ENCODE peak calls at places on chromosomes 16 and 17, in four cellular contexts. R is tibial artery; G is activated CD8-positive, alpha-beta T cell treated with anti-CD3 and anti-CD28 coated beads for 36 hours; A is HFFc6. F is an unnamed sample.

GRCh38 chr16:62225675-62226074 is 189.4 kb upstream of the CDH8 start:
- DNase-seq in R (no peak), G (peak; percentile 68), A (no peak), F (peak; percentile 4)

GRCh38 chr16:68626557-68626956 is 18.6 kb upstream of the CDH3 start:
- DNase-seq in R (no peak), G (no peak), A (no peak), F (no peak)

GRCh38 chr16:19291459-19291858 is 5.9 kb downstream of the CLEC19A start:
- DNase-seq in R (no peak), G (peak; percentile 5), A (no peak), F (no peak)

GRCh38 chr17:78058581-78058980 is 70.0 kb downstream of the TMC6 start:
- DNase-seq in R (no peak), G (no peak), A (no peak), F (no peak)

GRCh38 chr16:56932588-56933265 is 785 bp downstream of the HERPUD1 start:
- DNase-seq in R (peak; percentile 91), G (peak; percentile 63), A (peak; percentile 71), F (peak; percentile 53)

GRCh38 chr16:64532117-64532516 is 589.7 kb downstream of the CDH11 start:
- DNase-seq in R (no peak), G (no peak), A (no peak), F (no peak)

GRCh38 chr17:43877031-43877430 is 30.1 kb downstream of the CD300LG start:
- DNase-seq in R (no peak), G (no peak), A (no peak), F (no peak)

GRCh38 chr17:60641810-60642220 is 35.8 kb upstream of the BCAS3 start:
- DNase-seq in R (peak; percentile 74), G (peak; percentile 58), A (peak; percentile 85), F (peak; percentile 38)

GRCh38 chr17:11144358-11145233 is 96.4 kb upstream of the SHISA6 start:
- DNase-seq in R (no peak), G (peak; percentile 12), A (peak; percentile 35), F (no peak)

GRCh38 chr16:1680361-1680760 is 2.3 kb downstream of the JPT2 start:
- DNase-seq in R (no peak), G (no peak), A (no peak), F (no peak)

GRCh38 chr16:69318177-69318910 is 7.2 kb downstream of the VPS4A start:
- DNase-seq in R (no peak), G (no peak), A (no peak), F (no peak)

GRCh38 chr17:35476283-35476820 is 27.8 kb upstream of the SLFN13 start:
- DNase-seq in R (no peak), G (no peak), A (no peak), F (no peak)

GRCh38 chr16:53931946-53932345 is 228.0 kb downstream of the FTO start:
- DNase-seq in R (no peak), G (no peak), A (no peak), F (no peak)

GRCh38 chr17:44069974-44070454 is 521 bp upstream of the G6PC3 start:
- DNase-seq in R (no peak), G (peak; percentile 16), A (peak; percentile 48), F (no peak)

GRCh38 chr16:57739756-57740422 is 4.3 kb downstream of the KATNB1 start:
- DNase-seq in R (no peak), G (no peak), A (no peak), F (no peak)

GRCh38 chr17:30290696-30291570 is 811 bp downstream of the BLMH start:
- DNase-seq in R (peak; percentile 66), G (peak; percentile 61), A (no peak), F (peak; percentile 55)

GRCh38 chr16:88771294-88771772 is 13.7 kb downstream of the PIEZO1 start:
- DNase-seq in R (no peak), G (no peak), A (no peak), F (no peak)

GRCh38 chr17:19538095-19539039 is 4.7 kb downstream of the SLC47A1 start:
- DNase-seq in R (no peak), G (no peak), A (no peak), F (no peak)

GRCh38 chr17:16250635-16251034 is 33.6 kb downstream of the PIGL start:
- DNase-seq in R (no peak), G (peak; percentile 20), A (peak; percentile 23), F (no peak)

GRCh38 chr16:1361685-1362360 is 10.1 kb downstream of the GNPTG start:
- DNase-seq in R (no peak), G (no peak), A (no peak), F (no peak)

GRCh38 chr17:45063198-45063597 is 2.1 kb downstream of the NMT1 start:
- DNase-seq in R (no peak), G (no peak), A (no peak), F (no peak)

GRCh38 chr16:23400387-23400930 is 52.5 kb downstream of the COG7 start:
- DNase-seq in R (peak; percentile 40), G (no peak), A (no peak), F (no peak)

GRCh38 chr17:75950850-75951554 is 10.2 kb upstream of the FBF1 start:
- DNase-seq in R (no peak), G (no peak), A (no peak), F (no peak)

GRCh38 chr17:72118588-72119279 is 2.1 kb upstream of the SOX9 start:
- DNase-seq in R (peak; percentile 78), G (peak; percentile 54), A (peak; percentile 66), F (peak; percentile 60)

GRCh38 chr17:46013127-46013501 is 14.1 kb downstream of the STH start:
- DNase-seq in R (no peak), G (no peak), A (no peak), F (no peak)

GRCh38 chr17:1492249-1493206 is at the start of gene MYO1C:
- DNase-seq in R (no peak), G (no peak), A (no peak), F (no peak)

GRCh38 chr16:82755570-82756282 is 129.0 kb downstream of the CDH13 start:
- DNase-seq in R (no peak), G (no peak), A (no peak), F (no peak)
- TF ChIP-seq CTCF in R (no peak), G (no peak), A (peak; percentile 60), F (no peak)

DNA sequence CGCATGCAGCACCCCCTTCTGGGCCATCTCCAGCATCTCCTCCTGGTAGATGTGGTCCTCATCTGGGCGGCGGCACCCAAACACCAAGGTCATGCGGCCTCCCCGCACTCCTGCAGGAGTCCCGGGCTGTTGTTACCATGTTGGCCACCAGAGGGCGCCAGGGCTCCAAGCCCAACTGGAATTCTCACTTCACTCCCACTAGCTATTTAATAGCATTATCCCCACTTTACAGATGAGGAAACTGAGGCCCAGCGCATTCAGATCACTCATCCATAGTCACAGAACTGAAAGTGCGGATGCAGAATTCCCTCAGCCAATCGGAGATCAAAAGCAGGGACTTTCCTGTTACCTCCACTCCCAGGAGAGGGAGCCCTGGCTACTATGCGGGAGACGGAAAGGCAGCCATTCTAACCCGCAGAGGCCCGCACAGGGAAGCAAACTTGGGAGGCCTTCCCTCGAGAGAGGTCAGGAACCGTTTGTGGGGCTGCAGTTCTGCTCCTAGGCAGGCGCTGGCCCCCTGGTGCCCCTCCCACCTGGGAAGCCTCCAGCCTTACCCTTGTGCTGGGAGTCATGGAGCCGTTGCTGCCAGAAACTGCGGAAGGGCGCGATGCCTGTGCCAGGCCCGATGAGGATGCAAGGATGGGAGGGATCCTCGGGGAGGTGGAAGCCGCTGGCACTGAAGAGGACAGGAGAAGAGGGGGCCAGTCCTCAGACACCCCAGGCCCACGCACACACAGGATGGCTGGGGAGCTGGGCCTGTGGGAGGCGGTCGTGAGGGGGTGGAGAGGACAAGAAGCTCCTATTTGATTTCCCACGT is 40.1 kb downstream of the NOS2 start:
- DNase-seq in R (peak; percentile 75), G (peak; percentile 82), A (peak; percentile 16), F (peak; percentile 59)
- TF ChIP-seq CTCF in R (peak; percentile 91), G (peak; percentile 94), A (peak; percentile 99), F (peak; percentile 72)

GRCh38 chr17:50579399-50579798 is 18.9 kb downstream of the CACNA1G start:
- DNase-seq in R (no peak), G (no peak), A (no peak), F (no peak)

GRCh38 chr17:50582741-50583140 is 22.2 kb downstream of the CACNA1G start:
- DNase-seq in R (no peak), G (no peak), A (no peak), F (no peak)

GRCh38 chr17:50581316-50581715 is 20.8 kb downstream of the CACNA1G start:
- DNase-seq in R (no peak), G (no peak), A (no peak), F (no peak)

GRCh38 chr17:50578173-50578572 is 17.7 kb downstream of the CACNA1G start:
- DNase-seq in R (no peak), G (no peak), A (no peak), F (no peak)

DNA sequence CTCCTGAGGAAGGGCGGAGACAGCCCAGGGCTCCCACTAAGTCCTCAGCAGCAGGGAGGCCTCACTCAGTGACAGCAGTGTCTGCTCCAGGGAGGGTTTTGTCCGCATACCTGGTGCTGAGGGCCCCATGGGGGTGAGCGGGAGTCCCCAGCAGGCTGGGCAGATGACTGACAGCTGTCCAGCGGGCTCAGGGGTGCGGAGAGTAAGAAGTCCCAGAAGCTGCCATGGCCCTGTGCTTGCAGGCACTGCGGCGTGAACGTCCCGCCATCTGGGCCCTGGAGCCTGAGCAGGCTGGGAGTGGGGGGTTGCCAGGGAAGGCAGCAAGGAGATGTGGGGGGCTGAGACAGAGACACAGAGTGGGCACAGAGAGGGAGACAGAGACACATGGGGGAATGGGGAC is 20.1 kb downstream of the CACNA1G start:
- DNase-seq in R (no peak), G (no peak), A (no peak), F (no peak)
- TF ChIP-seq CTCF in R (no peak), G (no peak), A (no peak), F (no peak)

DNA sequence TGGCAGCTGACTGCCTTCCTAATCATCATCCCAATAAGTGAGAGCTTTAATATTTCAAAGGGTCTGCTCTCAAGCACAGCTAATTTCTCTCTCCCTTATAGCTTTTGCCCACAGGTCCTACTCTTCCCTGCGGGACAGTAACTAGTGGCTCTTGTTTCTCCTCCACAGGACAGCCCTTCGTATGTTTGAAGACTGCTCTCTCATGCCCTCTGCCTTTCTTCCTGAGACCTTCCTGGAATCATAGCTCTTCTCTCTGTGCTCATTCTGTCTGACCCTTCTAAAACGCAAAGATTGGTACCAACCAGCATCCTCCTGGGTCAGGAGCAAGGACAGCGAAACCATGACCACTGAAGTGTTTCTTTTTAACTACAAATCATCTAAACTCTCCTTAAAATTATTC is 168.9 kb downstream of the GRIN2A start:
- DNase-seq in R (no peak), G (no peak), A (no peak), F (no peak)
- TF ChIP-seq CTCF in R (no peak), G (no peak), A (no peak), F (no peak)

GRCh38 chr16:11198375-11198774 is 57.6 kb downstream of the SOCS1 start:
- DNase-seq in R (no peak), G (no peak), A (no peak), F (no peak)
- TF ChIP-seq CTCF in R (no peak), G (no peak), A (no peak), F (no peak)

DNA sequence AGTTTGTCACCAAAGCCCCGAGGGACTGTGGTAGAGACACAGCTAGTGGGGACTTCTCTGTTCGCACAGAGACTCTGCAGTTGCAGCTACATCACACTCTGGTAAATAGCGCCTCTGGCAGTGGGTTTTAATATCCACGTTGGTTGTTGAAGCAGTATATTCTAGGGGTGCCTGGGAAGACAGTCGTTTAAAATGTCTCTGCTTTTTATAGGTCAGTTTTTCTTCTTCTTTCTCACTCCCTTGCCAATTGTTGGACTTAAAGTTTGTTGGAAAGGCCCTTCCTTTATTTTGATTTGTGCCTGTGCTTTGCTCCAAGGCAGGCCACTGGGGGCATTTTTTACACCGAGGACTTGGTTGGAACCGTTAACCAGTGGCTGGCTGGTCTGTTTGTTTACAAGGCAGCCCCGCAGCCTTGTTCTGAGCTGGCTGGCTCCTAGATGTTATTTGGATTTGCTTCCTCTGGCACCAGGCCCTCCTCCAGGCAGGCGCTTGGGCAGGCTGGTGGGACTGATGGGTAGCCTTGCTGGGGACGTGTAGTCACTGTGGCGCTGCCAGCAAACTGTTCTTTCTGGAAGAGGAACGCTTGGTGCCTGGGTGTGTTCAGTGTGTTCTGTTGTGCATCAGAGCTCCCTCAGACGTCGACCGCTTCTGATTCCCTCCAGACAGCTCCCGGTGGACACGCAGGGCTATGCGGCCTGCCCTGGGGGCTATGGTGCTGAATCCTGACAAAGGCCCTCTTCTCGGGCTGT is 218.2 kb upstream of the CHMP6 start:
- DNase-seq in R (peak; percentile 93), G (peak; percentile 29), A (no peak), F (no peak)
- TF ChIP-seq CTCF in R (no peak), G (no peak), A (peak; percentile 19), F (no peak)

F was measured in GM20000.